ENCODE peak calls at places on chromosome 14, in six cellular contexts. One of them, this sample, is unnamed.

GRCh38 chr14:42229294-42229693 is 622.6 kb downstream of the LRFN5 start:
- DNase-seq in adrenal gland: no peak
- DNase-seq in lower leg skin: no peak
- DNase-seq in ovary: no peak
- DNase-seq in IMR-90: no peak
- DNase-seq in Peyer's patch: no peak
- DNase-seq in this sample: no peak

GRCh38 chr14:94132285-94132887 is 3.0 kb upstream of the IFI27L2 start:
- DNase-seq in adrenal gland: peak
- DNase-seq in lower leg skin: no peak
- DNase-seq in ovary: peak
- DNase-seq in IMR-90: peak
- DNase-seq in Peyer's patch: no peak
- DNase-seq in this sample: no peak

GRCh38 chr14:37591941-37592287 is 3.1 kb downstream of the FOXA1 start:
- DNase-seq in adrenal gland: no peak
- DNase-seq in lower leg skin: no peak
- DNase-seq in ovary: no peak
- DNase-seq in IMR-90: no peak
- DNase-seq in Peyer's patch: peak
- DNase-seq in this sample: no peak

GRCh38 chr14:85824526-85824925 is 294.6 kb downstream of the FLRT2 start:
- DNase-seq in adrenal gland: no peak
- DNase-seq in lower leg skin: no peak
- DNase-seq in ovary: no peak
- DNase-seq in IMR-90: no peak
- DNase-seq in Peyer's patch: no peak
- DNase-seq in this sample: no peak

GRCh38 chr14:69713127-69713800 is 53.7 kb upstream of the SRSF5 start:
- DNase-seq in adrenal gland: no peak
- DNase-seq in lower leg skin: no peak
- DNase-seq in ovary: no peak
- DNase-seq in IMR-90: no peak
- DNase-seq in Peyer's patch: no peak
- DNase-seq in this sample: no peak

GRCh38 chr14:80959448-80960006 is 4.1 kb downstream of the TSHR start:
- DNase-seq in adrenal gland: no peak
- DNase-seq in lower leg skin: no peak
- DNase-seq in ovary: no peak
- DNase-seq in IMR-90: no peak
- DNase-seq in Peyer's patch: no peak
- DNase-seq in this sample: no peak

GRCh38 chr14:53306267-53306721 is 153.2 kb upstream of the DDHD1 start:
- DNase-seq in adrenal gland: peak
- DNase-seq in lower leg skin: no peak
- DNase-seq in ovary: peak
- DNase-seq in IMR-90: peak
- DNase-seq in Peyer's patch: no peak
- DNase-seq in this sample: peak

GRCh38 chr14:100374891-100375272 is 51.7 kb downstream of the SLC25A47 start:
- DNase-seq in adrenal gland: no peak
- DNase-seq in lower leg skin: no peak
- DNase-seq in ovary: no peak
- DNase-seq in IMR-90: peak
- DNase-seq in Peyer's patch: no peak
- DNase-seq in this sample: no peak

GRCh38 chr14:64947710-64948611 is 5.4 kb upstream of the GPX2 start:
- DNase-seq in adrenal gland: no peak
- DNase-seq in lower leg skin: peak
- DNase-seq in ovary: no peak
- DNase-seq in IMR-90: no peak
- DNase-seq in Peyer's patch: peak
- DNase-seq in this sample: no peak

GRCh38 chr14:64580451-64580850 is 30.7 kb downstream of the PPP1R36 start:
- DNase-seq in adrenal gland: no peak
- DNase-seq in lower leg skin: no peak
- DNase-seq in ovary: no peak
- DNase-seq in IMR-90: peak
- DNase-seq in Peyer's patch: no peak
- DNase-seq in this sample: no peak

GRCh38 chr14:30921305-30921704 is 46.9 kb downstream of the COCH start:
- DNase-seq in adrenal gland: no peak
- DNase-seq in lower leg skin: no peak
- DNase-seq in ovary: no peak
- DNase-seq in IMR-90: peak
- DNase-seq in Peyer's patch: no peak
- DNase-seq in this sample: no peak

GRCh38 chr14:105931808-105932483 is 405.6 kb downstream of the TMEM121 start:
- DNase-seq in adrenal gland: no peak
- DNase-seq in lower leg skin: peak
- DNase-seq in ovary: no peak
- DNase-seq in IMR-90: no peak
- DNase-seq in Peyer's patch: no peak
- DNase-seq in this sample: no peak

GRCh38 chr14:93381644-93382043 is 34.7 kb downstream of the COX8C start:
- DNase-seq in adrenal gland: no peak
- DNase-seq in lower leg skin: no peak
- DNase-seq in ovary: no peak
- DNase-seq in IMR-90: no peak
- DNase-seq in Peyer's patch: no peak
- DNase-seq in this sample: no peak

GRCh38 chr14:21852061-21852664 is 178.5 kb upstream of the OR4E1 start:
- DNase-seq in adrenal gland: no peak
- DNase-seq in lower leg skin: no peak
- DNase-seq in ovary: no peak
- DNase-seq in IMR-90: peak
- DNase-seq in Peyer's patch: no peak
- DNase-seq in this sample: no peak

GRCh38 chr14:83164016-83164415 is 1630.4 kb upstream of the SEL1L start:
- DNase-seq in adrenal gland: no peak
- DNase-seq in lower leg skin: no peak
- DNase-seq in ovary: no peak
- DNase-seq in IMR-90: peak
- DNase-seq in Peyer's patch: no peak
- DNase-seq in this sample: no peak

GRCh38 chr14:75042040-75042439 is 9.2 kb downstream of the MLH3 start:
- DNase-seq in adrenal gland: no peak
- DNase-seq in lower leg skin: no peak
- DNase-seq in ovary: no peak
- DNase-seq in IMR-90: no peak
- DNase-seq in Peyer's patch: no peak
- DNase-seq in this sample: no peak

GRCh38 chr14:24119691-24120090 is 4.9 kb upstream of the NRL start:
- DNase-seq in adrenal gland: no peak
- DNase-seq in lower leg skin: no peak
- DNase-seq in ovary: no peak
- DNase-seq in IMR-90: no peak
- DNase-seq in Peyer's patch: no peak
- DNase-seq in this sample: no peak

GRCh38 chr14:24115451-24116110 is 832 bp upstream of the NRL start:
- DNase-seq in adrenal gland: no peak
- DNase-seq in lower leg skin: no peak
- DNase-seq in ovary: no peak
- DNase-seq in IMR-90: no peak
- DNase-seq in Peyer's patch: no peak
- DNase-seq in this sample: no peak

GRCh38 chr14:24116111-24116809 is 1.5 kb upstream of the NRL start:
- DNase-seq in adrenal gland: no peak
- DNase-seq in lower leg skin: no peak
- DNase-seq in ovary: no peak
- DNase-seq in IMR-90: no peak
- DNase-seq in Peyer's patch: no peak
- DNase-seq in this sample: no peak

GRCh38 chr14:24114536-24115450 is at the start of the genes DCAF11 and NRL:
- DNase-seq in adrenal gland: peak
- DNase-seq in lower leg skin: peak
- DNase-seq in ovary: peak
- DNase-seq in IMR-90: peak
- DNase-seq in Peyer's patch: peak
- DNase-seq in this sample: peak

GRCh38 chr14:24117179-24117578 is 2.4 kb upstream of the NRL start:
- DNase-seq in adrenal gland: no peak
- DNase-seq in lower leg skin: no peak
- DNase-seq in ovary: no peak
- DNase-seq in IMR-90: no peak
- DNase-seq in Peyer's patch: no peak
- DNase-seq in this sample: no peak
- TF ChIP-seq POLR2A in adrenal gland: no peak
- TF ChIP-seq POLR2A in lower leg skin: no peak
- TF ChIP-seq POLR2A in ovary: no peak
- TF ChIP-seq POLR2A in IMR-90: no peak
- TF ChIP-seq POLR2A in Peyer's patch: no peak
- TF ChIP-seq POLR2A in this sample: no peak

GRCh38 chr14:103562135-103562384 is 397 bp downstream of the BAG5 start:
- DNase-seq in adrenal gland: no peak
- DNase-seq in lower leg skin: no peak
- DNase-seq in ovary: no peak
- DNase-seq in IMR-90: no peak
- DNase-seq in Peyer's patch: no peak
- DNase-seq in this sample: no peak

GRCh38 chr14:103561381-103562134 is 899 bp downstream of the BAG5 start:
- DNase-seq in adrenal gland: no peak
- DNase-seq in lower leg skin: peak
- DNase-seq in ovary: no peak
- DNase-seq in IMR-90: peak
- DNase-seq in Peyer's patch: no peak
- DNase-seq in this sample: peak

GRCh38 chr14:103558071-103558882 is 4.2 kb downstream of the BAG5 start:
- DNase-seq in adrenal gland: no peak
- DNase-seq in lower leg skin: no peak
- DNase-seq in ovary: no peak
- DNase-seq in IMR-90: peak
- DNase-seq in Peyer's patch: no peak
- DNase-seq in this sample: no peak

GRCh38 chr14:103562385-103563088 is at the start of the genes BAG5 and COA8:
- DNase-seq in adrenal gland: peak
- DNase-seq in lower leg skin: peak
- DNase-seq in ovary: peak
- DNase-seq in IMR-90: peak
- DNase-seq in Peyer's patch: peak
- DNase-seq in this sample: peak

GRCh38 chr14:103563089-103563620 is 395 bp downstream of the COA8 start:
- DNase-seq in adrenal gland: no peak
- DNase-seq in lower leg skin: peak
- DNase-seq in ovary: peak
- DNase-seq in IMR-90: no peak
- DNase-seq in Peyer's patch: no peak
- DNase-seq in this sample: peak
- TF ChIP-seq POLR2A in adrenal gland: no peak
- TF ChIP-seq POLR2A in lower leg skin: no peak
- TF ChIP-seq POLR2A in ovary: no peak
- TF ChIP-seq POLR2A in IMR-90: no peak
- TF ChIP-seq POLR2A in Peyer's patch: peak
- TF ChIP-seq POLR2A in this sample: no peak

GRCh38 chr14:68678471-68678870 is 114.4 kb downstream of the ZFP36L1 start:
- DNase-seq in adrenal gland: no peak
- DNase-seq in lower leg skin: no peak
- DNase-seq in ovary: peak
- DNase-seq in IMR-90: no peak
- DNase-seq in Peyer's patch: no peak
- DNase-seq in this sample: no peak

GRCh38 chr14:68680541-68681051 is 112.3 kb downstream of the ZFP36L1 start:
- DNase-seq in adrenal gland: no peak
- DNase-seq in lower leg skin: no peak
- DNase-seq in ovary: peak
- DNase-seq in IMR-90: peak
- DNase-seq in Peyer's patch: no peak
- DNase-seq in this sample: no peak

GRCh38 chr14:68679301-68679700 is 113.6 kb downstream of the ZFP36L1 start:
- DNase-seq in adrenal gland: no peak
- DNase-seq in lower leg skin: no peak
- DNase-seq in ovary: no peak
- DNase-seq in IMR-90: no peak
- DNase-seq in Peyer's patch: no peak
- DNase-seq in this sample: no peak

GRCh38 chr14:68681256-68681655 is 111.6 kb downstream of the ZFP36L1 start:
- DNase-seq in adrenal gland: no peak
- DNase-seq in lower leg skin: no peak
- DNase-seq in ovary: peak
- DNase-seq in IMR-90: no peak
- DNase-seq in Peyer's patch: no peak
- DNase-seq in this sample: no peak

DNA sequence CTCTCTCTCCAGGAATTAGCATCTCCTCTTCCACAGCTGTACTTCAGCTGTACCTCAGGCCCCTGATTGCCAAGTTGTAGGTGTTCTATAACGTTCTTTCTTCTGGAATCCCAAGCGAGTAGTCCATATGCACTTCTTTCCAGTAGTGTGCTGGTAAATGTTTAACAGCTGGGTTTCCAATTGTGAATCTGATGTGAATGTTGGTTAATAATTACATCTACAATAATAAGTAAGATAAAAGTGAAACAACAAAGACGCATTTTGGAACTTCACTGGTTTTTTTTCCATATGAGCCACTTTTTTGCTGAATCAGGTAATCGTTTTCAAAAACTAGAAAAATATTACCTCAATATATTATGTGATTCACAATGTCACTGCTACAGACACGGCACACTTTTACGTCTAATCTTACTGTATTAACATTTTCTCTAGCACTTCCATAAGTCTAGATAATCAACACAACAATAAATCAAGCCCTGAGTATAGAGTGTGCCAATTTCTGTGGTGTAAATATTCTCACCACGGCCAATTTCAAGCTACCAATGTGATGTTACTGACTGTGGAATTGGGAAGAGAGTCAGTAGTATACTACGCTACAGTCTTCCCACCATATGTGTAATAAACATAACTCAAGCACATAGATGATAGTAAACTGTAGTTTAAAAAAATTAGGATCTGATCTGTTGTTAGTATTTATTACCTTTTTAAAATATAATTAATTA is 113.0 kb downstream of the ZFP36L1 start:
- DNase-seq in adrenal gland: no peak
- DNase-seq in lower leg skin: no peak
- DNase-seq in ovary: no peak
- DNase-seq in IMR-90: no peak
- DNase-seq in Peyer's patch: no peak
- DNase-seq in this sample: no peak
- TF ChIP-seq POLR2A in adrenal gland: no peak
- TF ChIP-seq POLR2A in lower leg skin: no peak
- TF ChIP-seq POLR2A in ovary: no peak
- TF ChIP-seq POLR2A in IMR-90: no peak
- TF ChIP-seq POLR2A in Peyer's patch: no peak
- TF ChIP-seq POLR2A in this sample: no peak

GRCh38 chr14:102917056-102917385 is 5.4 kb upstream of the AMN start:
- DNase-seq in adrenal gland: no peak
- DNase-seq in lower leg skin: no peak
- DNase-seq in ovary: no peak
- DNase-seq in IMR-90: no peak
- DNase-seq in Peyer's patch: no peak
- DNase-seq in this sample: no peak

GRCh38 chr14:102914474-102915291 is 7.8 kb upstream of the AMN start:
- DNase-seq in adrenal gland: no peak
- DNase-seq in lower leg skin: peak
- DNase-seq in ovary: no peak
- DNase-seq in IMR-90: no peak
- DNase-seq in Peyer's patch: peak
- DNase-seq in this sample: no peak

GRCh38 chr14:102916347-102917055 is 6.0 kb upstream of the AMN start:
- DNase-seq in adrenal gland: no peak
- DNase-seq in lower leg skin: no peak
- DNase-seq in ovary: no peak
- DNase-seq in IMR-90: no peak
- DNase-seq in Peyer's patch: no peak
- DNase-seq in this sample: no peak

GRCh38 chr14:102913341-102914211 is 8.9 kb upstream of the AMN start:
- DNase-seq in adrenal gland: no peak
- DNase-seq in lower leg skin: no peak
- DNase-seq in ovary: no peak
- DNase-seq in IMR-90: no peak
- DNase-seq in Peyer's patch: peak
- DNase-seq in this sample: no peak

GRCh38 chr14:102915292-102916110 is 7.0 kb upstream of the AMN start:
- DNase-seq in adrenal gland: no peak
- DNase-seq in lower leg skin: no peak
- DNase-seq in ovary: no peak
- DNase-seq in IMR-90: no peak
- DNase-seq in Peyer's patch: peak
- DNase-seq in this sample: no peak
- TF ChIP-seq POLR2A in adrenal gland: no peak
- TF ChIP-seq POLR2A in lower leg skin: no peak
- TF ChIP-seq POLR2A in ovary: no peak
- TF ChIP-seq POLR2A in IMR-90: no peak
- TF ChIP-seq POLR2A in Peyer's patch: no peak
- TF ChIP-seq POLR2A in this sample: no peak